ENCODE peak calls at places on chromosome 21, in nine cellular contexts. N is skeletal muscle cell, H is activated T-cell treated with anti-CD3 and anti-CD28 coated beads for 1 hour, F is LoVo, W is iPS-NIHi11, Q is NCI-H1105 treated with DMSO at 0.1 percent for 48 hours, O is fibroblast of mammary gland, R is omental fat pad, A is NCI-H2107. P is an unnamed sample.

GRCh38 chr21:46641656-46642055 is 6.2 kb downstream of the PRMT2 start:
- DNase-seq in R (no peak), W (no peak), N (no peak), H (no peak), F (no peak), A (no peak), O (no peak), Q (no peak), P (no peak)

GRCh38 chr21:43331962-43332458 is 94.9 kb downstream of the SIK1 start:
- DNase-seq in A (no peak), N (peak; percentile 91), F (no peak), W (no peak), H (no peak), Q (no peak), R (no peak), O (peak; percentile 86), P (no peak)

GRCh38 chr21:25370311-25370744 is 237.0 kb downstream of the MRPL39 start:
- DNase-seq in R (no peak), F (no peak), A (no peak), Q (no peak), W (no peak), H (no peak), O (peak; percentile 99), N (peak; percentile 89), P (no peak)

GRCh38 chr21:14541840-14542495 is 4.1 kb downstream of the SAMSN1 start:
- DNase-seq in R (no peak), W (no peak), N (no peak), O (no peak), A (no peak), Q (no peak), F (no peak), H (no peak), P (peak; percentile 43)

GRCh38 chr21:33642896-33643657 is 776 bp downstream of the ITSN1 start:
- DNase-seq in Q (no peak), H (no peak), F (peak; percentile 40), W (peak; percentile 49), N (no peak), O (peak; percentile 26), R (no peak), A (no peak), P (peak; percentile 4)

GRCh38 chr21:17802568-17802967 is 16.6 kb downstream of the C21orf91 start:
- DNase-seq in Q (no peak), F (no peak), O (peak; percentile 54), A (no peak), H (no peak), W (no peak), N (peak; percentile 77), R (no peak), P (no peak)

GRCh38 chr21:37370152-37371040 is 3.8 kb downstream of the DYRK1A start:
- DNase-seq in A (no peak), Q (no peak), F (no peak), O (peak; percentile 69), W (no peak), R (no peak), H (no peak), N (peak; percentile 38), P (no peak)

GRCh38 chr21:26366781-26367180 is 196.2 kb upstream of the APP start:
- DNase-seq in A (no peak), F (no peak), N (peak; percentile 13), Q (no peak), H (no peak), W (no peak), O (peak; percentile 10), R (no peak), P (no peak)

GRCh38 chr21:44932366-44933181 is 7.3 kb upstream of the SLX9 start:
- DNase-seq in W (peak; percentile 66), Q (peak; percentile 12), O (no peak), A (peak; percentile 26), F (no peak), R (no peak), N (no peak), H (peak; percentile 67), P (peak; percentile 81)

GRCh38 chr21:41825881-41826280 is 53.3 kb downstream of the PRDM15 start:
- DNase-seq in R (no peak), Q (no peak), F (no peak), A (no peak), O (no peak), H (no peak), W (no peak), N (no peak), P (no peak)

GRCh38 chr21:37642493-37642892 is 273.8 kb downstream of the KCNJ6 start:
- DNase-seq in A (peak; percentile 26), H (no peak), F (peak; percentile 18), N (no peak), Q (peak; percentile 24), W (peak; percentile 44), R (no peak), O (no peak), P (peak; percentile 6)

GRCh38 chr21:33801424-33802405 is 113.9 kb downstream of the ATP5PO start:
- DNase-seq in H (no peak), Q (peak; percentile 92), A (peak; percentile 91), O (peak; percentile 63), R (no peak), F (peak; percentile 46), W (peak; percentile 53), N (peak; percentile 22), P (no peak)

GRCh38 chr21:33608559-33608958 is 20.1 kb upstream of the DONSON start:
- DNase-seq in Q (no peak), A (no peak), R (no peak), F (no peak), W (no peak), H (no peak), N (no peak), O (peak; percentile 45), P (no peak)

GRCh38 chr21:42526379-42526727 is 12.7 kb downstream of the SLC37A1 start:
- DNase-seq in F (no peak), N (no peak), A (no peak), H (no peak), W (no peak), O (no peak), R (no peak), Q (no peak), P (no peak)

GRCh38 chr21:44710294-44710665 is 1.1 kb downstream of the TSPEAR start:
- DNase-seq in H (no peak), F (no peak), O (no peak), R (no peak), W (no peak), Q (peak; percentile 40), A (no peak), N (no peak), P (no peak)

GRCh38 chr21:32770514-32771133 is 931 bp downstream of the PAXBP1 start:
- DNase-seq in O (peak; percentile 21), N (no peak), R (no peak), H (no peak), W (peak; percentile 8), A (no peak), Q (no peak), F (peak; percentile 11), P (no peak)

GRCh38 chr21:36245649-36246048 is 74.3 kb upstream of the MORC3 start:
- DNase-seq in Q (no peak), R (no peak), A (no peak), F (no peak), W (no peak), H (no peak), O (no peak), N (no peak), P (no peak)

GRCh38 chr21:46196733-46197132 is 12.5 kb upstream of the SPATC1L start:
- DNase-seq in F (no peak), R (peak; percentile 7), H (no peak), O (no peak), N (no peak), Q (no peak), W (no peak), A (no peak), P (no peak)

GRCh38 chr21:33789697-33790096 is 125.9 kb downstream of the ATP5PO start:
- DNase-seq in N (peak; percentile 38), F (no peak), A (no peak), R (no peak), O (peak; percentile 60), H (no peak), W (no peak), Q (no peak), P (no peak)

GRCh38 chr21:15875286-15875685 is 145.5 kb downstream of the USP25 start:
- DNase-seq in R (no peak), Q (no peak), W (no peak), N (no peak), H (no peak), A (no peak), F (no peak), O (no peak), P (no peak)

GRCh38 chr21:38785483-38785882 is 20.2 kb upstream of the ETS2 start:
- DNase-seq in A (no peak), W (no peak), R (no peak), Q (no peak), H (no peak), F (no peak), O (no peak), N (no peak), P (no peak)

GRCh38 chr21:37658994-37659458 is 257.2 kb downstream of the KCNJ6 start:
- DNase-seq in A (no peak), F (peak; percentile 41), W (no peak), Q (no peak), N (peak; percentile 76), R (no peak), O (peak; percentile 86), H (no peak), P (no peak)

GRCh38 chr21:14119038-14119437 is 91.7 kb downstream of the LIPI start:
- DNase-seq in O (no peak), N (no peak), H (no peak), A (no peak), W (no peak), R (no peak), F (no peak), Q (no peak), P (no peak)

GRCh38 chr21:44024895-44025353 is 12.8 kb downstream of the TRAPPC10 start:
- DNase-seq in R (no peak), O (peak; percentile 76), H (no peak), A (no peak), Q (no peak), F (no peak), W (no peak), N (no peak), P (no peak)

GRCh38 chr21:45572783-45573451 is 30.7 kb upstream of the SLC19A1 start:
- DNase-seq in H (no peak), R (no peak), A (no peak), Q (no peak), N (no peak), O (no peak), F (no peak), W (no peak), P (no peak)

GRCh38 chr21:34263629-34264028 is 100.2 kb upstream of the KCNE2 start:
- DNase-seq in F (no peak), N (no peak), O (no peak), W (no peak), A (no peak), Q (no peak), R (no peak), H (no peak), P (no peak)

GRCh38 chr21:40043423-40043822 is 176.2 kb downstream of the PCP4 start:
- DNase-seq in F (no peak), O (no peak), H (no peak), R (no peak), W (peak; percentile 15), Q (no peak), A (no peak), N (no peak), P (no peak)

GRCh38 chr21:41823906-41824305 is 55.2 kb downstream of the PRDM15 start:
- DNase-seq in F (no peak), A (no peak), R (no peak), H (no peak), W (no peak), Q (no peak), N (no peak), O (no peak), P (no peak)

GRCh38 chr21:32844653-32845443 is 73.3 kb upstream of the PAXBP1 start:
- DNase-seq in Q (no peak), H (no peak), F (peak; percentile 40), A (no peak), O (peak; percentile 98), R (no peak), W (no peak), N (peak; percentile 53), P (no peak)

GRCh38 chr21:42630626-42631025 is 22.8 kb upstream of the PDE9A start:
- DNase-seq in F (no peak), O (no peak), H (no peak), A (no peak), Q (no peak), R (no peak), N (no peak), W (no peak), P (no peak)

GRCh38 chr21:42653492-42654061 is at the start of gene PDE9A:
- DNase-seq in W (peak; percentile 94), H (peak; percentile 20), R (no peak), Q (peak; percentile 35), A (no peak), O (no peak), F (peak; percentile 46), N (no peak), P (no peak)

P was measured in naive thymus-derived CD8-positive, alpha-beta T cell.